ENCODE peak calls at places on chromosomes 7 and 10, in ten cellular contexts. One of them, this sample, is unnamed.

GRCh38 chr7:2529161-2530075 is 9.8 kb downstream of the LFNG start:
- DNase-seq in SK-MEL-5: no peak
- DNase-seq in WTC11: no peak
- DNase-seq in EH: peak; percentile 72
- DNase-seq in T47D: no peak
- DNase-seq in retina: no peak
- DNase-seq in IMR-90: peak; percentile 52
- DNase-seq in T-helper 9 cell: peak; percentile 59
- DNase-seq in endothelial cell: no peak
- DNase-seq in activated T-helper 1 cell treated with Interleukin-2 at 50 U/mL for 16 hours: no peak
- DNase-seq in this sample: peak; percentile 82

GRCh38 chr7:34104120-34104519 is 198.8 kb downstream of the BMPER start:
- DNase-seq in SK-MEL-5: no peak
- DNase-seq in WTC11: no peak
- DNase-seq in EH: no peak
- DNase-seq in T47D: no peak
- DNase-seq in retina: peak; percentile 20
- DNase-seq in IMR-90: peak; percentile 4
- DNase-seq in T-helper 9 cell: no peak
- DNase-seq in endothelial cell: no peak
- DNase-seq in activated T-helper 1 cell treated with Interleukin-2 at 50 U/mL for 16 hours: no peak
- DNase-seq in this sample: no peak

GRCh38 chr10:101845903-101846302 is 2.3 kb upstream of the KCNIP2 start:
- DNase-seq in SK-MEL-5: no peak
- DNase-seq in WTC11: no peak
- DNase-seq in EH: no peak
- DNase-seq in T47D: no peak
- DNase-seq in retina: no peak
- DNase-seq in IMR-90: no peak
- DNase-seq in T-helper 9 cell: no peak
- DNase-seq in endothelial cell: no peak
- DNase-seq in activated T-helper 1 cell treated with Interleukin-2 at 50 U/mL for 16 hours: no peak
- DNase-seq in this sample: no peak

GRCh38 chr7:3955751-3956696 is 655.0 kb downstream of the SDK1 start:
- DNase-seq in SK-MEL-5: no peak
- DNase-seq in WTC11: no peak
- DNase-seq in EH: no peak
- DNase-seq in T47D: no peak
- DNase-seq in retina: no peak
- DNase-seq in IMR-90: peak; percentile 65
- DNase-seq in T-helper 9 cell: no peak
- DNase-seq in endothelial cell: no peak
- DNase-seq in activated T-helper 1 cell treated with Interleukin-2 at 50 U/mL for 16 hours: no peak
- DNase-seq in this sample: no peak

GRCh38 chr10:121076760-121077159 is 225.6 kb downstream of the WDR11 start:
- DNase-seq in SK-MEL-5: no peak
- DNase-seq in WTC11: no peak
- DNase-seq in EH: no peak
- DNase-seq in T47D: peak; percentile 39
- DNase-seq in retina: no peak
- DNase-seq in IMR-90: no peak
- DNase-seq in T-helper 9 cell: no peak
- DNase-seq in endothelial cell: no peak
- DNase-seq in activated T-helper 1 cell treated with Interleukin-2 at 50 U/mL for 16 hours: no peak
- DNase-seq in this sample: no peak

GRCh38 chr7:97090761-97091353 is 26.6 kb upstream of the SDHAF3 start:
- DNase-seq in SK-MEL-5: no peak
- DNase-seq in WTC11: no peak
- DNase-seq in EH: no peak
- DNase-seq in T47D: no peak
- DNase-seq in retina: no peak
- DNase-seq in IMR-90: no peak
- DNase-seq in T-helper 9 cell: no peak
- DNase-seq in endothelial cell: no peak
- DNase-seq in activated T-helper 1 cell treated with Interleukin-2 at 50 U/mL for 16 hours: no peak
- DNase-seq in this sample: no peak

GRCh38 chr7:78140109-78140508 is 341.5 kb downstream of the PHTF2 start:
- DNase-seq in SK-MEL-5: no peak
- DNase-seq in WTC11: no peak
- DNase-seq in EH: peak; percentile 34
- DNase-seq in T47D: no peak
- DNase-seq in retina: no peak
- DNase-seq in IMR-90: no peak
- DNase-seq in T-helper 9 cell: no peak
- DNase-seq in endothelial cell: no peak
- DNase-seq in activated T-helper 1 cell treated with Interleukin-2 at 50 U/mL for 16 hours: no peak
- DNase-seq in this sample: no peak

GRCh38 chr10:97578171-97578844 is 5.7 kb downstream of the ANKRD2 start:
- DNase-seq in SK-MEL-5: no peak
- DNase-seq in WTC11: no peak
- DNase-seq in EH: no peak
- DNase-seq in T47D: no peak
- DNase-seq in retina: no peak
- DNase-seq in IMR-90: no peak
- DNase-seq in T-helper 9 cell: no peak
- DNase-seq in endothelial cell: no peak
- DNase-seq in activated T-helper 1 cell treated with Interleukin-2 at 50 U/mL for 16 hours: no peak
- DNase-seq in this sample: no peak

GRCh38 chr10:6511347-6511746 is 68.7 kb downstream of the PRKCQ start:
- DNase-seq in SK-MEL-5: no peak
- DNase-seq in WTC11: no peak
- DNase-seq in EH: no peak
- DNase-seq in T47D: no peak
- DNase-seq in retina: no peak
- DNase-seq in IMR-90: no peak
- DNase-seq in T-helper 9 cell: no peak
- DNase-seq in endothelial cell: no peak
- DNase-seq in activated T-helper 1 cell treated with Interleukin-2 at 50 U/mL for 16 hours: no peak
- DNase-seq in this sample: no peak

GRCh38 chr7:30698481-30698880 is 16.2 kb upstream of the CRHR2 start:
- DNase-seq in SK-MEL-5: no peak
- DNase-seq in WTC11: no peak
- DNase-seq in EH: no peak
- DNase-seq in T47D: no peak
- DNase-seq in retina: no peak
- DNase-seq in IMR-90: no peak
- DNase-seq in T-helper 9 cell: no peak
- DNase-seq in endothelial cell: no peak
- DNase-seq in activated T-helper 1 cell treated with Interleukin-2 at 50 U/mL for 16 hours: no peak
- DNase-seq in this sample: no peak

GRCh38 chr7:114720725-114721124 is 201.2 kb upstream of the MDFIC start:
- DNase-seq in SK-MEL-5: no peak
- DNase-seq in WTC11: no peak
- DNase-seq in EH: no peak
- DNase-seq in T47D: no peak
- DNase-seq in retina: no peak
- DNase-seq in IMR-90: no peak
- DNase-seq in T-helper 9 cell: no peak
- DNase-seq in endothelial cell: no peak
- DNase-seq in activated T-helper 1 cell treated with Interleukin-2 at 50 U/mL for 16 hours: no peak
- DNase-seq in this sample: no peak

GRCh38 chr7:102024769-102025391 is 207.5 kb downstream of the CUX1 start:
- DNase-seq in SK-MEL-5: no peak
- DNase-seq in WTC11: no peak
- DNase-seq in EH: no peak
- DNase-seq in T47D: no peak
- DNase-seq in retina: no peak
- DNase-seq in IMR-90: no peak
- DNase-seq in T-helper 9 cell: no peak
- DNase-seq in endothelial cell: no peak
- DNase-seq in activated T-helper 1 cell treated with Interleukin-2 at 50 U/mL for 16 hours: no peak
- DNase-seq in this sample: no peak

GRCh38 chr10:127552446-127552845 is 3.3 kb downstream of the NPS start:
- DNase-seq in SK-MEL-5: no peak
- DNase-seq in WTC11: no peak
- DNase-seq in EH: no peak
- DNase-seq in T47D: no peak
- DNase-seq in retina: no peak
- DNase-seq in IMR-90: no peak
- DNase-seq in T-helper 9 cell: no peak
- DNase-seq in endothelial cell: no peak
- DNase-seq in activated T-helper 1 cell treated with Interleukin-2 at 50 U/mL for 16 hours: no peak
- DNase-seq in this sample: no peak

GRCh38 chr7:77878500-77878899 is 79.9 kb downstream of the PHTF2 start:
- DNase-seq in SK-MEL-5: no peak
- DNase-seq in WTC11: no peak
- DNase-seq in EH: no peak
- DNase-seq in T47D: no peak
- DNase-seq in retina: no peak
- DNase-seq in IMR-90: no peak
- DNase-seq in T-helper 9 cell: no peak
- DNase-seq in endothelial cell: no peak
- DNase-seq in activated T-helper 1 cell treated with Interleukin-2 at 50 U/mL for 16 hours: no peak
- DNase-seq in this sample: no peak

GRCh38 chr7:116772423-116772852 is 89.9 kb upstream of the CAPZA2 start:
- DNase-seq in SK-MEL-5: no peak
- DNase-seq in WTC11: no peak
- DNase-seq in EH: peak; percentile 78
- DNase-seq in T47D: no peak
- DNase-seq in retina: no peak
- DNase-seq in IMR-90: peak; percentile 84
- DNase-seq in T-helper 9 cell: no peak
- DNase-seq in endothelial cell: no peak
- DNase-seq in activated T-helper 1 cell treated with Interleukin-2 at 50 U/mL for 16 hours: no peak
- DNase-seq in this sample: peak; percentile 61

GRCh38 chr7:28406192-28406591 is 6.1 kb upstream of the CREB5 start:
- DNase-seq in SK-MEL-5: peak; percentile 41
- DNase-seq in WTC11: peak; percentile 36
- DNase-seq in EH: no peak
- DNase-seq in T47D: peak; percentile 27
- DNase-seq in retina: no peak
- DNase-seq in IMR-90: no peak
- DNase-seq in T-helper 9 cell: no peak
- DNase-seq in endothelial cell: no peak
- DNase-seq in activated T-helper 1 cell treated with Interleukin-2 at 50 U/mL for 16 hours: no peak
- DNase-seq in this sample: no peak

GRCh38 chr7:54904130-54904529 is 114.7 kb upstream of the EGFR start:
- DNase-seq in SK-MEL-5: no peak
- DNase-seq in WTC11: no peak
- DNase-seq in EH: peak; percentile 97
- DNase-seq in T47D: no peak
- DNase-seq in retina: no peak
- DNase-seq in IMR-90: peak; percentile 97
- DNase-seq in T-helper 9 cell: no peak
- DNase-seq in endothelial cell: no peak
- DNase-seq in activated T-helper 1 cell treated with Interleukin-2 at 50 U/mL for 16 hours: no peak
- DNase-seq in this sample: peak; percentile 85

GRCh38 chr10:120403109-120403508 is 53.9 kb upstream of the PLPP4 start:
- DNase-seq in SK-MEL-5: no peak
- DNase-seq in WTC11: no peak
- DNase-seq in EH: peak; percentile 53
- DNase-seq in T47D: no peak
- DNase-seq in retina: no peak
- DNase-seq in IMR-90: no peak
- DNase-seq in T-helper 9 cell: no peak
- DNase-seq in endothelial cell: no peak
- DNase-seq in activated T-helper 1 cell treated with Interleukin-2 at 50 U/mL for 16 hours: no peak
- DNase-seq in this sample: no peak

GRCh38 chr7:135355377-135356048 is 121.9 kb downstream of the STRA8 start:
- DNase-seq in SK-MEL-5: no peak
- DNase-seq in WTC11: no peak
- DNase-seq in EH: no peak
- DNase-seq in T47D: peak; percentile 45
- DNase-seq in retina: no peak
- DNase-seq in IMR-90: no peak
- DNase-seq in T-helper 9 cell: no peak
- DNase-seq in endothelial cell: no peak
- DNase-seq in activated T-helper 1 cell treated with Interleukin-2 at 50 U/mL for 16 hours: no peak
- DNase-seq in this sample: no peak

GRCh38 chr10:22849077-22849810 is 78.6 kb upstream of the ARMC3 start:
- DNase-seq in SK-MEL-5: peak; percentile 82
- DNase-seq in WTC11: no peak
- DNase-seq in EH: peak; percentile 15
- DNase-seq in T47D: no peak
- DNase-seq in retina: no peak
- DNase-seq in IMR-90: no peak
- DNase-seq in T-helper 9 cell: no peak
- DNase-seq in endothelial cell: no peak
- DNase-seq in activated T-helper 1 cell treated with Interleukin-2 at 50 U/mL for 16 hours: no peak
- DNase-seq in this sample: peak; percentile 58

GRCh38 chr10:43352951-43353350 is 18.5 kb upstream of the FXYD4 start:
- DNase-seq in SK-MEL-5: no peak
- DNase-seq in WTC11: no peak
- DNase-seq in EH: no peak
- DNase-seq in T47D: no peak
- DNase-seq in retina: no peak
- DNase-seq in IMR-90: no peak
- DNase-seq in T-helper 9 cell: no peak
- DNase-seq in endothelial cell: no peak
- DNase-seq in activated T-helper 1 cell treated with Interleukin-2 at 50 U/mL for 16 hours: no peak
- DNase-seq in this sample: no peak

GRCh38 chr10:78524941-78525340 is 491.3 kb downstream of the RPS24 start:
- DNase-seq in SK-MEL-5: no peak
- DNase-seq in WTC11: no peak
- DNase-seq in EH: no peak
- DNase-seq in T47D: peak; percentile 52
- DNase-seq in retina: no peak
- DNase-seq in IMR-90: no peak
- DNase-seq in T-helper 9 cell: no peak
- DNase-seq in endothelial cell: no peak
- DNase-seq in activated T-helper 1 cell treated with Interleukin-2 at 50 U/mL for 16 hours: no peak
- DNase-seq in this sample: no peak

GRCh38 chr7:106039486-106040060 is 72.5 kb downstream of the SYPL1 start:
- DNase-seq in SK-MEL-5: no peak
- DNase-seq in WTC11: peak; percentile 65
- DNase-seq in EH: peak; percentile 96
- DNase-seq in T47D: no peak
- DNase-seq in retina: no peak
- DNase-seq in IMR-90: peak; percentile 92
- DNase-seq in T-helper 9 cell: no peak
- DNase-seq in endothelial cell: no peak
- DNase-seq in activated T-helper 1 cell treated with Interleukin-2 at 50 U/mL for 16 hours: no peak
- DNase-seq in this sample: peak; percentile 90

GRCh38 chr7:155449008-155449879 is 8.7 kb upstream of the EN2 start:
- DNase-seq in SK-MEL-5: no peak
- DNase-seq in WTC11: peak; percentile 58
- DNase-seq in EH: no peak
- DNase-seq in T47D: no peak
- DNase-seq in retina: peak; percentile 59
- DNase-seq in IMR-90: no peak
- DNase-seq in T-helper 9 cell: no peak
- DNase-seq in endothelial cell: no peak
- DNase-seq in activated T-helper 1 cell treated with Interleukin-2 at 50 U/mL for 16 hours: no peak
- DNase-seq in this sample: no peak

GRCh38 chr10:77318739-77319138 is 318.9 kb downstream of the KCNMA1 start:
- DNase-seq in SK-MEL-5: no peak
- DNase-seq in WTC11: no peak
- DNase-seq in EH: no peak
- DNase-seq in T47D: peak; percentile 95
- DNase-seq in retina: no peak
- DNase-seq in IMR-90: no peak
- DNase-seq in T-helper 9 cell: no peak
- DNase-seq in endothelial cell: no peak
- DNase-seq in activated T-helper 1 cell treated with Interleukin-2 at 50 U/mL for 16 hours: no peak
- DNase-seq in this sample: no peak

GRCh38 chr10:51669041-51669440 is 30.4 kb downstream of the CSTF2T start:
- DNase-seq in SK-MEL-5: no peak
- DNase-seq in WTC11: no peak
- DNase-seq in EH: no peak
- DNase-seq in T47D: no peak
- DNase-seq in retina: no peak
- DNase-seq in IMR-90: no peak
- DNase-seq in T-helper 9 cell: no peak
- DNase-seq in endothelial cell: no peak
- DNase-seq in activated T-helper 1 cell treated with Interleukin-2 at 50 U/mL for 16 hours: no peak
- DNase-seq in this sample: no peak

This sample was measured in AG08395.